ENCODE peak calls at places on chromosomes 5 and 9, in ten cellular contexts. M is GM06990, F is endothelial cell, O is B cell, S is body of pancreas, L is astrocyte of the cerebellum, N is coronary artery, X is astrocyte of the spinal cord, I is GM10248, G is breast epithelium. C is an unnamed sample.
A peak's percentile ranks its signal among the peaks of the same experiment; 100 is the strongest.

GRCh38 chr5:130616161-130616560 is 548.9 kb downstream of the HINT1 start:
- DNase-seq in O (no peak), I (no peak), G (no peak), F (no peak), N (no peak), X (no peak), S (no peak), L (no peak), M (no peak), C (peak; percentile 1)

GRCh38 chr9:123997665-123998277 is 13.8 kb upstream of the LHX2 start:
- DNase-seq in O (peak; percentile 66), M (peak; percentile 75), N (no peak), G (no peak), F (no peak), I (peak; percentile 73), S (no peak), L (no peak), X (no peak), C (no peak)

GRCh38 chr5:138925090-138925635 is 50.0 kb upstream of the LRRTM2 start:
- DNase-seq in L (no peak), F (no peak), N (no peak), G (no peak), M (no peak), S (no peak), I (no peak), O (no peak), X (no peak), C (no peak)

GRCh38 chr9:15137089-15137488 is 169.9 kb downstream of the TTC39B start:
- DNase-seq in I (no peak), M (no peak), L (no peak), S (no peak), O (no peak), G (no peak), X (no peak), N (no peak), F (no peak), C (no peak)

GRCh38 chr9:3855601-3856328 is 330.0 kb upstream of the RFX3 start:
- DNase-seq in L (no peak), M (no peak), F (no peak), N (no peak), O (no peak), X (no peak), G (no peak), I (no peak), S (no peak), C (no peak)

GRCh38 chr5:5638193-5638592 is 215.7 kb downstream of the ICE1 start:
- DNase-seq in G (no peak), S (no peak), F (no peak), I (no peak), L (no peak), X (peak; percentile 7), N (no peak), O (no peak), M (no peak), C (no peak)

GRCh38 chr5:177131352-177131710 is 2.2 kb upstream of the NSD1 start:
- DNase-seq in N (no peak), L (no peak), F (no peak), S (no peak), I (no peak), G (peak; percentile 40), X (no peak), M (no peak), O (no peak), C (no peak)

GRCh38 chr5:54719384-54720306 is 202.1 kb downstream of the SNX18 start:
- DNase-seq in X (peak; percentile 87), I (no peak), G (no peak), O (no peak), N (no peak), S (no peak), F (no peak), L (peak; percentile 71), M (no peak), C (peak; percentile 73)

GRCh38 chr9:136913701-136914438 is 27.6 kb downstream of the TRAF2 start:
- DNase-seq in X (no peak), L (no peak), O (no peak), I (no peak), F (no peak), N (no peak), S (no peak), M (no peak), G (no peak), C (no peak)

GRCh38 chr9:35909687-35910612 is 660 bp downstream of the SPAAR start:
- DNase-seq in M (no peak), X (no peak), S (no peak), I (no peak), G (no peak), F (peak; percentile 11), O (no peak), L (no peak), N (peak; percentile 72), C (no peak)

GRCh38 chr9:26925609-26926008 is 21.4 kb downstream of the PLAA start:
- DNase-seq in G (no peak), N (no peak), X (no peak), I (no peak), F (no peak), S (no peak), M (no peak), L (no peak), O (no peak), C (no peak)

GRCh38 chr5:98110270-98110669 is 663.2 kb upstream of the RGMB start:
- DNase-seq in F (no peak), M (no peak), N (no peak), X (peak; percentile 66), S (no peak), O (no peak), L (no peak), G (no peak), I (no peak), C (peak; percentile 82)

GRCh38 chr5:167415779-167416761 is 875.4 kb upstream of the WWC1 start:
- DNase-seq in I (no peak), G (no peak), L (no peak), X (no peak), F (no peak), M (no peak), O (no peak), N (no peak), S (no peak), C (no peak)

GRCh38 chr5:177557041-177557647 is 2.8 kb upstream of the FAM193B start:
- DNase-seq in G (no peak), S (no peak), L (no peak), N (no peak), O (no peak), M (no peak), F (no peak), X (no peak), I (no peak), C (no peak)

GRCh38 chr5:121138952-121139351 is 674.9 kb downstream of the PRR16 start:
- DNase-seq in N (no peak), I (no peak), M (no peak), F (no peak), L (no peak), S (no peak), O (no peak), X (no peak), G (no peak), C (no peak)

GRCh38 chr5:121144764-121145163 is 680.7 kb downstream of the PRR16 start:
- DNase-seq in X (peak; percentile 51), O (no peak), L (peak; percentile 39), M (no peak), N (no peak), I (no peak), S (no peak), F (no peak), G (no peak), C (peak; percentile 43)
- TF ChIP-seq CTCF in X (no peak), O (no peak), L (no peak), M (no peak), N (no peak), I (no peak), S (no peak), F (no peak), G (no peak), C (no peak)

GRCh38 chr9:111399772-111400563 is 69.9 kb upstream of the OR2K2 start:
- DNase-seq in G (no peak), S (peak; percentile 19), I (no peak), F (peak; percentile 20), O (no peak), N (no peak), X (peak; percentile 6), L (no peak), M (no peak), C (peak; percentile 37)
- TF ChIP-seq CTCF in G (peak; percentile 15), S (peak; percentile 39), I (no peak), F (peak; percentile 32), O (no peak), N (no peak), X (peak; percentile 44), L (peak; percentile 43), M (peak; percentile 58), C (peak; percentile 47)

GRCh38 chr5:169328401-169328800 is 27.5 kb upstream of the SLIT3 start:
- DNase-seq in O (no peak), M (no peak), I (no peak), F (no peak), L (no peak), S (no peak), X (no peak), G (no peak), N (no peak), C (no peak)

GRCh38 chr5:169336234-169336633 is 35.3 kb upstream of the SLIT3 start:
- DNase-seq in L (no peak), O (no peak), F (no peak), M (no peak), X (no peak), S (no peak), I (no peak), N (no peak), G (no peak), C (no peak)

GRCh38 chr5:169335806-169336205 is 34.9 kb upstream of the SLIT3 start:
- DNase-seq in M (no peak), F (no peak), N (no peak), L (no peak), I (no peak), S (no peak), G (no peak), O (no peak), X (no peak), C (no peak)

GRCh38 chr5:169331292-169331852 is 30.4 kb upstream of the SLIT3 start:
- DNase-seq in X (no peak), L (no peak), O (no peak), N (no peak), M (no peak), G (no peak), F (no peak), S (no peak), I (no peak), C (no peak)
- TF ChIP-seq CTCF in X (no peak), L (no peak), O (no peak), N (no peak), M (no peak), G (no peak), F (no peak), S (no peak), I (no peak), C (no peak)

GRCh38 chr5:15474143-15474719 is 25.7 kb upstream of the FBXL7 start:
- DNase-seq in N (no peak), G (no peak), F (no peak), O (no peak), I (no peak), S (no peak), X (no peak), M (no peak), L (no peak), C (peak; percentile 4)

GRCh38 chr5:15476977-15477376 is 23.0 kb upstream of the FBXL7 start:
- DNase-seq in I (no peak), S (no peak), N (no peak), O (no peak), M (no peak), F (no peak), G (no peak), L (no peak), X (no peak), C (no peak)

GRCh38 chr5:15475365-15475764 is 24.6 kb upstream of the FBXL7 start:
- DNase-seq in N (no peak), L (no peak), M (no peak), F (no peak), X (no peak), O (no peak), S (no peak), I (no peak), G (no peak), C (no peak)

GRCh38 chr5:15472116-15472515 is 27.9 kb upstream of the FBXL7 start:
- DNase-seq in X (no peak), L (no peak), S (no peak), G (no peak), N (no peak), M (no peak), O (no peak), F (no peak), I (no peak), C (no peak)
- TF ChIP-seq CTCF in X (no peak), L (no peak), S (no peak), G (no peak), N (no peak), M (no peak), O (no peak), F (no peak), I (no peak), C (no peak)